ENCODE peak calls at places on chromosome 13, in seven cellular contexts. Q, E, A, X, T, R and N are unnamed samples.

GRCh38 chr13:109100705-109101104 is 471.3 kb downstream of the MYO16 start:
- DNase-seq in T (no peak), R (no peak), Q (no peak), A (peak), E (peak), X (no peak), N (no peak)

GRCh38 chr13:105090244-105090643 is 1445.2 kb downstream of the EFNB2 start:
- DNase-seq in E (peak), R (no peak), T (no peak), A (no peak), Q (no peak), X (no peak), N (no peak)

GRCh38 chr13:27622881-27623280 is 1.2 kb downstream of the POLR1D start:
- DNase-seq in R (no peak), X (no peak), E (no peak), T (no peak), A (no peak), Q (no peak), N (no peak)

GRCh38 chr13:110770678-110771077 is 57.2 kb downstream of the ING1 start:
- DNase-seq in X (no peak), E (no peak), T (no peak), Q (no peak), A (no peak), R (no peak), N (no peak)

GRCh38 chr13:64075543-64076271 is 2660.1 kb upstream of the PCDH20 start:
- DNase-seq in X (no peak), T (no peak), Q (no peak), E (no peak), R (no peak), A (no peak), N (no peak)

GRCh38 chr13:110225007-110225406 is 82.0 kb downstream of the COL4A1 start:
- DNase-seq in E (no peak), X (no peak), R (no peak), Q (no peak), A (no peak), T (no peak), N (no peak)

GRCh38 chr13:34943675-34944634 is 1.9 kb downstream of the NBEA start:
- DNase-seq in A (no peak), R (no peak), X (no peak), E (no peak), Q (no peak), T (no peak), N (no peak)

GRCh38 chr13:45167611-45168554 is 33.0 kb downstream of the KCTD4 start:
- DNase-seq in A (peak), Q (no peak), X (peak), E (peak), T (no peak), R (peak), N (peak)

GRCh38 chr13:113792236-113792770 is 33.3 kb downstream of the TMEM255B start:
- DNase-seq in Q (no peak), E (no peak), R (no peak), X (no peak), T (no peak), A (no peak), N (no peak)

GRCh38 chr13:21671793-21672680 is 1.2 kb downstream of the FGF9 start:
- DNase-seq in T (no peak), R (no peak), A (no peak), X (no peak), Q (no peak), E (no peak), N (no peak)

GRCh38 chr13:94416454-94417080 is 62.9 kb downstream of the DCT start:
- DNase-seq in R (no peak), A (no peak), Q (peak), E (no peak), T (no peak), X (no peak), N (no peak)

GRCh38 chr13:110799246-110800236 is 86.0 kb downstream of the ING1 start:
- DNase-seq in R (peak), A (no peak), Q (peak), X (peak), T (peak), E (no peak), N (peak)

GRCh38 chr13:83312194-83312593 is 570.1 kb downstream of the SLITRK1 start:
- DNase-seq in Q (no peak), A (no peak), T (no peak), R (no peak), X (no peak), E (peak), N (no peak)

GRCh38 chr13:20127563-20128458 is 33.0 kb downstream of the GJA3 start:
- DNase-seq in A (peak), X (peak), E (peak), R (peak), Q (peak), T (no peak), N (peak)

GRCh38 chr13:40137400-40137799 is 481.9 kb downstream of the COG6 start:
- DNase-seq in Q (no peak), A (no peak), T (no peak), R (no peak), E (no peak), X (no peak), N (no peak)

GRCh38 chr13:106532111-106532929 is 3.1 kb downstream of the EFNB2 start:
- DNase-seq in E (peak), A (no peak), R (no peak), T (no peak), Q (peak), X (no peak), N (no peak)

GRCh38 chr13:76438050-76438449 is 448.2 kb downstream of the KCTD12 start:
- DNase-seq in T (no peak), X (no peak), Q (no peak), A (no peak), E (no peak), R (no peak), N (no peak)

GRCh38 chr13:81986308-81986707 is 1645.4 kb upstream of the SPRY2 start:
- DNase-seq in R (no peak), X (no peak), E (peak), A (no peak), T (no peak), Q (no peak), N (no peak)

GRCh38 chr13:106143930-106144709 is 391.3 kb downstream of the EFNB2 start:
- DNase-seq in X (no peak), T (no peak), Q (no peak), R (no peak), A (no peak), E (no peak), N (no peak)

GRCh38 chr13:100273138-100273537 is 184.2 kb downstream of the PCCA start:
- DNase-seq in R (no peak), E (no peak), Q (no peak), T (no peak), A (no peak), X (no peak), N (no peak)

GRCh38 chr13:62119739-62120700 is 704.4 kb upstream of the PCDH20 start:
- DNase-seq in X (no peak), A (no peak), T (no peak), R (no peak), E (peak), Q (no peak), N (no peak)

GRCh38 chr13:74773263-74773662 is 639.1 kb upstream of the KLF12 start:
- DNase-seq in E (no peak), Q (no peak), T (no peak), A (no peak), R (no peak), X (no peak), N (no peak)